ENCODE peak calls at places on chromosome 20, in six cellular contexts. X, N, W, J, L and R are unnamed samples.

GRCh38 chr20:24648919-24649318 is 179.5 kb downstream of the SYNDIG1 start:
- DNase-seq in X (no peak), N (no peak), W (no peak), J (no peak), L (no peak), R (no peak)

GRCh38 chr20:60139663-60140446 is 181.6 kb downstream of the CDH26 start:
- DNase-seq in X (no peak), N (no peak), W (no peak), J (no peak), L (no peak), R (no peak)

GRCh38 chr20:48319943-48320584 is 507.7 kb downstream of the PREX1 start:
- DNase-seq in X (no peak), N (no peak), W (no peak), J (no peak), L (no peak), R (no peak)

GRCh38 chr20:11231742-11232141 is 557.9 kb upstream of the JAG1 start:
- DNase-seq in X (no peak), N (no peak), W (no peak), J (no peak), L (no peak), R (no peak)

GRCh38 chr20:47361268-47361665 is 4.8 kb upstream of the ZMYND8 start:
- DNase-seq in X (no peak), N (no peak), W (no peak), J (no peak), L (no peak), R (no peak)

GRCh38 chr20:14716251-14716650 is 378.8 kb upstream of the FLRT3 start:
- DNase-seq in X (no peak), N (no peak), W (peak; percentile 92), J (no peak), L (no peak), R (no peak)

GRCh38 chr20:18902181-18902725 is 88.7 kb downstream of the SCP2D1 start:
- DNase-seq in X (no peak), N (no peak), W (peak; percentile 9), J (no peak), L (no peak), R (no peak)

GRCh38 chr20:62617711-62618483 is 24.4 kb upstream of the SLCO4A1 start:
- DNase-seq in X (peak; percentile 46), N (no peak), W (no peak), J (peak; percentile 81), L (no peak), R (no peak)

GRCh38 chr20:7152071-7152470 is 384.6 kb downstream of the BMP2 start:
- DNase-seq in X (no peak), N (no peak), W (no peak), J (no peak), L (no peak), R (no peak)

GRCh38 chr20:4601630-4602296 is 119.9 kb upstream of the PRND start:
- DNase-seq in X (no peak), N (peak; percentile 44), W (no peak), J (no peak), L (no peak), R (no peak)

GRCh38 chr20:40319741-40320499 is 369.1 kb downstream of the MAFB start:
- DNase-seq in X (no peak), N (peak; percentile 15), W (no peak), J (no peak), L (no peak), R (no peak)

GRCh38 chr20:50287512-50287911 is 96.9 kb downstream of the CEBPB start:
- DNase-seq in X (no peak), N (no peak), W (no peak), J (no peak), L (no peak), R (no peak)

GRCh38 chr20:37007898-37008649 is 56.6 kb upstream of the SAMHD1 start:
- DNase-seq in X (no peak), N (peak; percentile 28), W (no peak), J (no peak), L (peak; percentile 45), R (peak; percentile 27)

GRCh38 chr20:7094438-7094997 is 327.0 kb downstream of the BMP2 start:
- DNase-seq in X (no peak), N (peak; percentile 22), W (peak; percentile 74), J (no peak), L (peak; percentile 47), R (no peak)

GRCh38 chr20:5122861-5123260 is 3.1 kb upstream of the PCNA start:
- DNase-seq in X (no peak), N (no peak), W (no peak), J (no peak), L (no peak), R (no peak)

GRCh38 chr20:37504404-37505096 is 16.5 kb upstream of the NNAT start:
- DNase-seq in X (no peak), N (no peak), W (peak; percentile 59), J (no peak), L (no peak), R (no peak)

GRCh38 chr20:1490643-1491042 is 577 bp downstream of the SIRPB2 start:
- DNase-seq in X (no peak), N (no peak), W (no peak), J (no peak), L (no peak), R (no peak)

GRCh38 chr20:1491891-1492642 is 847 bp upstream of the SIRPB2 start:
- DNase-seq in X (no peak), N (no peak), W (no peak), J (no peak), L (no peak), R (no peak)

GRCh38 chr20:1489764-1490436 is 1.3 kb downstream of the SIRPB2 start:
- DNase-seq in X (no peak), N (no peak), W (no peak), J (no peak), L (no peak), R (no peak)

GRCh38 chr20:1489328-1489727 is 1.9 kb downstream of the SIRPB2 start:
- DNase-seq in X (no peak), N (no peak), W (no peak), J (no peak), L (no peak), R (no peak)

DNA sequence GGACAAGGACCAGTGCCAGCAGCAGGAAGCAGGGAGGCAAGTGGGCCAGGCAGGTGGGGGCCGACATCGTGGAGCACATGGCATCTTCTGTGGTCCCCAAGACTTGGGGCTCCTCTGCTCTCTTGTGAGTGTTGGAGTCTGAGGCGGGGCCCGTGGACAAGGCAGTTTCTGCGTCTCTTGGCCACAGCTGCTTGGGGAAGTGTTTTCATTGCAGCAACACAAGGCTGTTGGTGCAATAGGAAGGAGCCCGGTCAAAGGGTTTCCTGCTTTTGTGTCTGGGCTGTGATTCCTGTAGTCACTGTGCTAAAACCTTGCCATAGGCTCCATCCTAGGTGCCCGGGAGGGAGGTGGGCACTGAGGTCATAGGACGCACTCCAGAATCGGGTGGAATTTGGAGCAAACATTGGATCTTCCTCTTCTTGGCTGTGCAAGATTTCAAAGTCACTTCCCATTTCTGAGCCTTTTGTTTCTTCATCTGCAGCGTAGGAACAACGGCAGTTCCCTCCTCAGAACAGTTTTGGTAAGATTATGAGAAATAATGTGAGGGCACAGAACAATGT is at the start of gene SIRPB2:
- DNase-seq in X (no peak), N (no peak), W (no peak), J (no peak), L (no peak), R (no peak)
- H3K4me3 ChIP-seq in X (no peak within 1 kb of the TSS), N (no peak within 1 kb of the TSS), W (no peak within 1 kb of the TSS), J (peak within 1 kb of the TSS; percentile 39), L (no peak within 1 kb of the TSS), R (no peak within 1 kb of the TSS)

DNA sequence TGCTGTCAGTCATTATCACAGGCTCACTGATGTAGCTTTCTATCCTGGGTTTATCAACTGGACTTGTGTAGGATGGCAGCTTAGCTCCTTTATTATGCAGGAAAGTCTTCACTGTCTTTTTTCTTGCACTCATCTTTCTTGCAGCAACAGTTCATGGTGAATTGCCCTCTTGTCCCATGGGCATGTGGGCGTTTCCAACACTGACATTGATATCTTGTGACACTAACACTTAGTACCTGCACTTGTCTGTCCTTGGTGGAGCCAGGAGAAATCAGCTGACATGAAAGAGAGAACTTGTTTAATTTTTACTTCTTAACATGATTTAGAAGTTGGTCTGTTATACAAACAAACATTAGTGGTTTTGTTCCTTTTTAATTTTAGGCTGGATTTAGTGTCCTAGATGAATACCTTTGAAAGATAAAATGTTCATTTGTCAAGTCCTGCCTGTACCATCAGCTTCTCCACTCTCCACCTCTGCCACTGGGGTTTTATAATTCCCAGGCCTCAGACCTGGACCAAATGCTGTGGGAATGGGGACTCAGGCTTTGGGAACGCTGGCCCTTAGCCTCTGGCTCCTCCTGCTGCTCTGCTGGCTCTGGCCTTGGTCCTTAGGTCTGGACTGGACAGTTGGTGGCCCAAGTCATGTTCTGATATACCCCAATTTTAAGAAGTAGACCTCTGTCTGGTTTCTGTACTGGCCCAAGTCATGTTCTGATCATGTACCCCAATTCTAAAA is 161.0 kb upstream of the LAMP5 start:
- DNase-seq in X (no peak), N (no peak), W (no peak), J (no peak), L (no peak), R (no peak)
- TF ChIP-seq CTCF in X (no peak), N (no peak), W (peak; percentile 22), J (no peak), L (no peak), R (no peak)

DNA sequence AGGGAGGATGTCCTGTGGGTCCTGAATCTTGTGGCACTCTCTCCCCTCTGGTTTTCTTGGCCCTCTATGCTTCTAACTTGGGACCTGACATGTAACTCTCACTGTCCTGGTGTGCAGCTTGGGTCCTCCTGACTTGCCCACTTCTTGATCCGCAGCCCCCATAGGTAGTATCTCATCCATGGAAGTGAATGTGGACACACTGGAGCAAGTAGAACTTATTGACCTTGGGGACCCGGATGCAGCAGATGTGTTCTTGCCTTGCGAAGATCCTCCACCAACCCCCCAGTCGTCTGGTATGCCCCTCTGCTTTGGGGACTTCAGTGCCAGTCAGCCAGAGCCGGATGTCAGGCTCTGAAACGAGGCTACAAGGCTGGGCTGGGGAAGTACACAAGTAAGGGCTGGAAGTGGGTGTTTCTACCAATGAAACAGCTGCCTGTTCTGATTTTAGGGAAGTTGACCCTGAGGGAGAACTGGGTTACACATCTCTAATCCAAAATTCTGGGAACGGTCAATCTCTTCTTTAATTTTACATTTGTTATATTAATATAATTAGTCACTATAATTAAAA is 641 bp downstream of the DBNDD2 start:
- DNase-seq in X (no peak), N (no peak), W (no peak), J (no peak), L (no peak), R (no peak)
- H3K4me3 ChIP-seq in X (peak overlapping the region; percentile 82), N (no peak overlapping the region), W (no peak overlapping the region), J (peak overlapping the region; percentile 99), L (no peak overlapping the region), R (no peak overlapping the region)

DNA sequence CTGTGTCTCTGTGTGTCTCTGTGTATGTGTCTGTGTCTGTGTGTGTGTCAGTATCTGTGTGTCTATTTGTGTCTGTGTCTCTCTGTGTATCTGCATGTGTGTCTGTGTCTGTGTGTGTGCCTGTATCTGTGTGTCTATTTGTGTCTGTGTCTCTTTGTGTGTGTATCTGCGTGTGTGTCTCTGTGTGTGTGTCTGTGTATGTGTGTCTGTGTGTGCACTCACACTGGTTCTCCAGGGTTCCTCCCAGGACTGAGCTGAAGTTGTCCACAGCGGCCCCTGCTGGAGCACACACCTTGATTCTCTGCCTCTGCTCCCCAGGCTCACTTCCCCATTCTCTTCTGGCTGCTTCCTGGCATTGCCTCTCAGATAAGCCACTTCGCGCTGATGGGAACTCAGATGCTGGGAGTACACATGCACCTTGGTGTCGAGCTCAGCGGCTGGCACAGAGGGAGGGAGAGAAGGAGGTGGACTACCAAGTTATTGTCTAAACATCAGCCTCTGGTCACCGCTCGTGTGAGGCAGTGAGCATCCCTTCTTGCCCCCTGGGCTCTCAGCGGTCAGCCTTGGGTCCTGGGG is 105.0 kb upstream of the NXT1 start:
- DNase-seq in X (peak; percentile 66), N (no peak), W (peak; percentile 59), J (peak; percentile 68), L (peak; percentile 65), R (no peak)
- TF ChIP-seq CTCF in X (peak; percentile 42), N (peak; percentile 32), W (peak; percentile 57), J (peak; percentile 28), L (peak; percentile 71), R (peak; percentile 72)

GRCh38 chr20:13356591-13356990 is 135.5 kb downstream of the ISM1 start:
- DNase-seq in X (no peak), N (no peak), W (no peak), J (no peak), L (no peak), R (no peak)
- H3K4me3 ChIP-seq in X (no peak overlapping the region), N (no peak overlapping the region), W (no peak overlapping the region), J (no peak overlapping the region), L (no peak overlapping the region), R (no peak overlapping the region)